ENCODE peak calls at places on chromosome 6, in four cellular contexts. One of them, this sample, is unnamed.

GRCh38 chr6:26044140-26045045 is 42.8 kb upstream of the HFE start:
- DNase-seq in heart left ventricle: no peak
- DNase-seq in ELF-1: peak; percentile 70
- DNase-seq in EL: no peak
- DNase-seq in this sample: peak; percentile 11

GRCh38 chr6:117008618-117009017 is 131.6 kb downstream of the RFX6 start:
- DNase-seq in ELF-1: no peak
- DNase-seq in EL: no peak
- DNase-seq in heart left ventricle: no peak
- DNase-seq in this sample: no peak

GRCh38 chr6:23656257-23656731 is 469.7 kb upstream of the NRSN1 start:
- DNase-seq in ELF-1: peak; percentile 10
- DNase-seq in EL: no peak
- DNase-seq in heart left ventricle: no peak
- DNase-seq in this sample: no peak

GRCh38 chr6:159104931-159105330 is 60.1 kb upstream of the TAGAP start:
- DNase-seq in ELF-1: no peak
- DNase-seq in heart left ventricle: no peak
- DNase-seq in EL: no peak
- DNase-seq in this sample: no peak

GRCh38 chr6:127971945-127972391 is 71.1 kb upstream of the THEMIS start:
- DNase-seq in EL: peak; percentile 91
- DNase-seq in ELF-1: no peak
- DNase-seq in heart left ventricle: no peak
- DNase-seq in this sample: peak; percentile 16

GRCh38 chr6:73803562-73804221 is 107.7 kb downstream of the CD109 start:
- DNase-seq in heart left ventricle: peak; percentile 10
- DNase-seq in EL: peak; percentile 85
- DNase-seq in ELF-1: peak; percentile 59
- DNase-seq in this sample: peak; percentile 67

GRCh38 chr6:138544521-138544920 is 45.2 kb upstream of the NHSL1 start:
- DNase-seq in EL: no peak
- DNase-seq in heart left ventricle: no peak
- DNase-seq in ELF-1: no peak
- DNase-seq in this sample: no peak

GRCh38 chr6:54801669-54802068 is 44.9 kb upstream of the FAM83B start:
- DNase-seq in ELF-1: no peak
- DNase-seq in heart left ventricle: no peak
- DNase-seq in EL: peak; percentile 81
- DNase-seq in this sample: peak; percentile 21

GRCh38 chr6:4370066-4370465 is 234.7 kb upstream of the ECI2 start:
- DNase-seq in heart left ventricle: no peak
- DNase-seq in ELF-1: peak; percentile 57
- DNase-seq in EL: peak; percentile 95
- DNase-seq in this sample: peak; percentile 85

GRCh38 chr6:148068391-148068790 is 274.2 kb upstream of the SASH1 start:
- DNase-seq in heart left ventricle: no peak
- DNase-seq in ELF-1: no peak
- DNase-seq in EL: no peak
- DNase-seq in this sample: no peak

GRCh38 chr6:149182262-149182661 is 135.2 kb upstream of the TAB2 start:
- DNase-seq in ELF-1: no peak
- DNase-seq in heart left ventricle: no peak
- DNase-seq in EL: no peak
- DNase-seq in this sample: no peak

GRCh38 chr6:151445482-151445881 is 6.4 kb downstream of the RMND1 start:
- DNase-seq in ELF-1: no peak
- DNase-seq in heart left ventricle: no peak
- DNase-seq in EL: peak; percentile 86
- DNase-seq in this sample: no peak

GRCh38 chr6:167976708-167977107 is 20.8 kb upstream of the KIF25 start:
- DNase-seq in EL: no peak
- DNase-seq in ELF-1: no peak
- DNase-seq in heart left ventricle: no peak
- DNase-seq in this sample: no peak

GRCh38 chr6:162615016-162615717 is 112.4 kb downstream of the PRKN start:
- DNase-seq in ELF-1: no peak
- DNase-seq in EL: no peak
- DNase-seq in heart left ventricle: no peak
- DNase-seq in this sample: no peak

GRCh38 chr6:40425192-40425919 is 161.8 kb downstream of the LRFN2 start:
- DNase-seq in ELF-1: no peak
- DNase-seq in EL: no peak
- DNase-seq in heart left ventricle: peak; percentile 46
- DNase-seq in this sample: no peak

GRCh38 chr6:40492126-40492525 is 95.0 kb downstream of the LRFN2 start:
- DNase-seq in EL: no peak
- DNase-seq in heart left ventricle: no peak
- DNase-seq in ELF-1: no peak
- DNase-seq in this sample: no peak

GRCh38 chr6:7145269-7146078 is 37.7 kb downstream of the RREB1 start:
- DNase-seq in heart left ventricle: no peak
- DNase-seq in EL: no peak
- DNase-seq in ELF-1: peak; percentile 63
- DNase-seq in this sample: no peak

GRCh38 chr6:139650941-139651340 is 276.5 kb upstream of the CITED2 start:
- DNase-seq in ELF-1: peak; percentile 9
- DNase-seq in EL: no peak
- DNase-seq in heart left ventricle: no peak
- DNase-seq in this sample: no peak

GRCh38 chr6:126923807-126924206 is 194.7 kb upstream of the RSPO3 start:
- DNase-seq in ELF-1: no peak
- DNase-seq in EL: no peak
- DNase-seq in heart left ventricle: no peak
- DNase-seq in this sample: no peak

GRCh38 chr6:110543106-110543505 is 66.7 kb upstream of the SLC22A16 start:
- DNase-seq in EL: peak; percentile 26
- DNase-seq in heart left ventricle: no peak
- DNase-seq in ELF-1: no peak
- DNase-seq in this sample: no peak

GRCh38 chr6:24743265-24743943 is 24.4 kb upstream of the C6orf62 start:
- DNase-seq in ELF-1: no peak
- DNase-seq in heart left ventricle: peak; percentile 18
- DNase-seq in EL: peak; percentile 97
- DNase-seq in this sample: peak; percentile 83

GRCh38 chr6:52231411-52232127 is 12.7 kb downstream of the IL17F start:
- DNase-seq in ELF-1: peak; percentile 51
- DNase-seq in EL: no peak
- DNase-seq in heart left ventricle: no peak
- DNase-seq in this sample: no peak

GRCh38 chr6:56938634-56939294 is 16.1 kb upstream of the BEND6 start:
- DNase-seq in heart left ventricle: peak; percentile 15
- DNase-seq in ELF-1: no peak
- DNase-seq in EL: peak; percentile 100
- DNase-seq in this sample: peak; percentile 94

GRCh38 chr6:85449818-85450577 is at the start of gene NT5E:
- DNase-seq in heart left ventricle: peak; percentile 66
- DNase-seq in EL: peak; percentile 88
- DNase-seq in ELF-1: peak; percentile 60
- DNase-seq in this sample: peak; percentile 92

GRCh38 chr6:33664506-33665057 is 43.5 kb downstream of the ITPR3 start:
- DNase-seq in EL: no peak
- DNase-seq in ELF-1: no peak
- DNase-seq in heart left ventricle: no peak
- DNase-seq in this sample: no peak

GRCh38 chr6:126804255-126805064 is 314.0 kb upstream of the RSPO3 start:
- DNase-seq in EL: peak; percentile 58
- DNase-seq in heart left ventricle: no peak
- DNase-seq in ELF-1: peak; percentile 7
- DNase-seq in this sample: peak; percentile 61

This sample was measured in AG20443.